ENCODE peak calls at places on chromosomes 11 and 22, in six cellular contexts. P is cardiac fibroblast, H is GM12865, D is AG04450, J is right lobe of liver, L is uterus. B is an unnamed sample.

GRCh38 chr11:100273066-100273815 is 413.8 kb upstream of the ARHGAP42 start:
- DNase-seq in L (no peak), J (peak), P (no peak), D (no peak), H (no peak), B (no peak)

GRCh38 chr11:104967493-104968364 is 645 bp downstream of the CASP4 start:
- DNase-seq in L (no peak), H (no peak), P (peak), D (no peak), J (no peak), B (no peak)

GRCh38 chr11:99200720-99201119 is 180.0 kb downstream of the CNTN5 start:
- DNase-seq in L (no peak), H (no peak), P (no peak), J (no peak), D (no peak), B (no peak)

GRCh38 chr22:31895317-31896133 is 48.8 kb upstream of the YWHAH start:
- DNase-seq in J (no peak), P (peak), D (no peak), H (no peak), L (no peak), B (no peak)

GRCh38 chr11:120858740-120859139 is 165.2 kb upstream of the TBCEL start:
- DNase-seq in L (no peak), P (peak), D (no peak), H (no peak), J (no peak), B (no peak)

GRCh38 chr11:11083441-11083840 is 225.6 kb upstream of the ZBED5 start:
- DNase-seq in P (no peak), L (no peak), J (no peak), D (no peak), H (no peak), B (no peak)

GRCh38 chr22:29003975-29004646 is 57.5 kb downstream of the C22orf31 start:
- DNase-seq in P (no peak), H (no peak), L (no peak), D (no peak), J (no peak), B (no peak)

GRCh38 chr11:128814856-128815705 is 52.0 kb downstream of the KCNJ1 start:
- DNase-seq in H (no peak), P (peak), L (peak), J (no peak), D (peak), B (no peak)

GRCh38 chr11:17263803-17264202 is 12.7 kb upstream of the NUCB2 start:
- DNase-seq in J (no peak), H (no peak), D (no peak), L (no peak), P (no peak), B (no peak)

GRCh38 chr11:58222730-58223129 is 6.0 kb downstream of the OR10Q1 start:
- DNase-seq in H (no peak), D (no peak), L (no peak), J (no peak), P (no peak), B (no peak)

GRCh38 chr11:94100253-94100652 is 28.4 kb upstream of the PANX1 start:
- DNase-seq in D (no peak), J (no peak), P (no peak), H (no peak), L (no peak), B (no peak)

GRCh38 chr11:117072517-117073218 is 25.6 kb downstream of the SIK3 start:
- DNase-seq in P (peak), L (no peak), J (no peak), H (peak), D (peak), B (no peak)

GRCh38 chr11:18235394-18235926 is 1.1 kb downstream of the SAA4 start:
- DNase-seq in P (no peak), D (no peak), H (no peak), L (no peak), J (no peak), B (no peak)

GRCh38 chr11:33507967-33508366 is 192.7 kb downstream of the C11orf91 start:
- DNase-seq in L (no peak), D (no peak), H (no peak), J (no peak), P (peak), B (no peak)

GRCh38 chr11:12975149-12975548 is 34.0 kb upstream of the RASSF10 start:
- DNase-seq in D (no peak), J (no peak), P (peak), H (no peak), L (no peak), B (no peak)

GRCh38 chr11:102560555-102561011 is 30.0 kb upstream of the MMP7 start:
- DNase-seq in H (peak), L (no peak), J (no peak), D (peak), P (peak), B (no peak)

GRCh38 chr22:35023692-35024363 is 42.1 kb upstream of the ISX start:
- DNase-seq in L (peak), H (peak), D (no peak), P (peak), J (peak), B (peak)

GRCh38 chr11:66050581-66051231 is 1.5 kb upstream of the SF3B2 start:
- DNase-seq in D (no peak), P (no peak), H (no peak), L (no peak), J (no peak), B (no peak)

GRCh38 chr11:18171377-18172000 is 1.1 kb upstream of the MRGPRX4 start:
- DNase-seq in J (peak), D (no peak), L (no peak), P (peak), H (peak), B (no peak)

GRCh38 chr11:17206448-17206847 is 1.3 kb downstream of the PIK3C2A start:
- DNase-seq in D (no peak), H (no peak), P (no peak), L (no peak), J (no peak), B (no peak)

GRCh38 chr11:126123686-126124085 is 61.0 kb upstream of the CDON start:
- DNase-seq in D (no peak), L (no peak), H (no peak), J (no peak), P (peak), B (no peak)

GRCh38 chr22:19942886-19943664 is 1.5 kb upstream of the TXNRD2 start:
- DNase-seq in P (peak), H (no peak), L (peak), J (peak), D (no peak), B (peak)

GRCh38 chr22:50600967-50601668 is 525 bp downstream of the MAPK8IP2 start:
- DNase-seq in L (no peak), J (no peak), P (no peak), D (no peak), H (no peak), B (peak)

GRCh38 chr11:12725863-12726666 is 51.8 kb downstream of the TEAD1 start:
- DNase-seq in L (no peak), J (no peak), P (peak), D (no peak), H (peak), B (no peak)

GRCh38 chr11:123300874-123301695 is 106.0 kb upstream of the CLMP start:
- DNase-seq in D (peak), L (no peak), J (no peak), P (peak), H (peak), B (no peak)

GRCh38 chr11:76794371-76795284 is 11.5 kb downstream of the TSKU start:
- DNase-seq in P (no peak), D (no peak), H (no peak), J (no peak), L (peak), B (no peak)

GRCh38 chr22:50009765-50010675 is 2.5 kb downstream of the IL17REL start:
- DNase-seq in J (peak), P (no peak), H (no peak), D (no peak), L (no peak), B (no peak)

GRCh38 chr11:116199182-116199581 is 573.6 kb downstream of the BUD13 start:
- DNase-seq in P (no peak), D (no peak), J (no peak), L (no peak), H (no peak), B (no peak)

DNA sequence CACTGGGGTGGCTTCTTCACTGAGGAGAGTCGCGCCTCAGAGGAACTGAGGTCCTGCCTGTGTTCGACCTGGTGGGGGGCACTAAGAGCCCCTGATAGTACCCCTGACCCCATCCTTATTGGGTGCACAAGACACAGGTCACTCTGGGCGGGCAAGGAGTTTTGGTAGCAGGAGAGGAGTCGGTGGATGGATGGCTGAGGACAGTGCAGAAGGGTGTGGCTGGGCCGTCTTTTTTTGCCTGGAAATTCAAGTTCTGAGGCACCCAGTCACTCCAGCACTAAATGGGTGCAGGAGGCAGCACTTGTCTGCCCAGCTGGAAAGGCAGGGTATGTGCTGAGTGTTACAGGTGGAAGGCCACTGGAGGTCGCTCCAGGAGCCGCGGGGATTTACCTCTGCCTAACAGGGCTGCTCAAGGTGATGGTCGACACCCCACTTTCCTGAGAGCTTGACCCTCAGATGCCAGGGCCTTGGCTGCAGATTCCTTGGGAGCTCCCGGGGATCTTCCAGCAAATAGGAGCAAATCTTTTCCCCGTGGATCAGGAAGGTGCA is 960 bp downstream of the TSSC4 start:
- DNase-seq in H (no peak), D (no peak), P (no peak), L (no peak), J (no peak), B (no peak)
- TF ChIP-seq CTCF in H (peak), D (no peak), P (no peak), L (no peak), J (no peak), B (no peak)

GRCh38 chr11:64843971-64844329 is 503 bp downstream of the CDC42BPG start:
- DNase-seq in L (no peak), D (no peak), P (no peak), H (no peak), J (no peak), B (no peak)
- H3K4me3 ChIP-seq in L (peak), D (no peak), P (no peak), H (no peak), J (peak), B (peak)

GRCh38 chr11:20336056-20336455 is 27.5 kb upstream of the HTATIP2 start:
- DNase-seq in J (no peak), L (no peak), P (no peak), H (no peak), D (no peak), B (no peak)

GRCh38 chr11:20342347-20343279 is 20.9 kb upstream of the HTATIP2 start:
- DNase-seq in J (no peak), D (no peak), L (no peak), P (no peak), H (no peak), B (no peak)

DNA sequence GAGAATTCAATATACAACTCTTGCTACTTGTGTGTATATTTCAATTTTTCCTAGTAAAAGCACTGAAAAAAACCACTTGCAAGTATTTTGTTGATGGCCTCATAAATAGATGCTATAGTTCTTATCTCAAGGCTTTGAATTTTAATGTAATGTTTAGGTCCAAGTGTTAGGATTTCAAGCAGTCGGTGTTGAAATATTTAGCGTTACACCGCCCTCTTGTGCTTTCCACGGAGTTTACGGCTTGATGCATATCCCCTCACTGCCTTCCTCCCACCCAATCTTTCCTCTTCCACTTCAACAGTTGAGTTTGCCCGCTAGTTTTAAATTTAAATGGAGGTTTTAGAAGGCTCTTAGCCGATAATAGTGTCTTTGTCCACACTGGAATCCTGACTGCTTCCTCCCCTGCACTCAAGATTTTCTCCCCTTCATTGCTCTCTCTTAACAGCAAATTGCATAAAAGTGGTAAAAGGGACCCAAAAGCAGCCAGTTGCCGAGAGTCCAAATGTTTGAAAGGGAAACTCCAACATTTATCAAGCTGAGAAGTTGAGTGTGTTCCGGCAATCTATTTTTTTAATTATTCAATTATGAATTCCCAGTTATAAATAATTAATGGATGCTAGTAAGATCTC is 25.9 kb upstream of the HTATIP2 start:
- DNase-seq in P (peak), J (no peak), H (peak), D (no peak), L (no peak), B (no peak)
- TF ChIP-seq CTCF in P (peak), J (peak), H (peak), D (peak), L (no peak), B (no peak)

GRCh38 chr22:37421468-37421877 is 5.8 kb downstream of the ELFN2 start:
- DNase-seq in L (no peak), D (no peak), J (no peak), H (no peak), P (no peak), B (no peak)

GRCh38 chr22:37419916-37420655 is 7.2 kb downstream of the ELFN2 start:
- DNase-seq in D (no peak), H (peak), L (no peak), J (no peak), P (no peak), B (no peak)

GRCh38 chr22:37419370-37419915 is 7.8 kb downstream of the ELFN2 start:
- DNase-seq in J (no peak), P (no peak), H (no peak), D (no peak), L (no peak), B (no peak)

GRCh38 chr22:37418627-37419369 is 8.5 kb downstream of the ELFN2 start:
- DNase-seq in D (no peak), J (no peak), P (no peak), H (no peak), L (no peak), B (no peak)

DNA sequence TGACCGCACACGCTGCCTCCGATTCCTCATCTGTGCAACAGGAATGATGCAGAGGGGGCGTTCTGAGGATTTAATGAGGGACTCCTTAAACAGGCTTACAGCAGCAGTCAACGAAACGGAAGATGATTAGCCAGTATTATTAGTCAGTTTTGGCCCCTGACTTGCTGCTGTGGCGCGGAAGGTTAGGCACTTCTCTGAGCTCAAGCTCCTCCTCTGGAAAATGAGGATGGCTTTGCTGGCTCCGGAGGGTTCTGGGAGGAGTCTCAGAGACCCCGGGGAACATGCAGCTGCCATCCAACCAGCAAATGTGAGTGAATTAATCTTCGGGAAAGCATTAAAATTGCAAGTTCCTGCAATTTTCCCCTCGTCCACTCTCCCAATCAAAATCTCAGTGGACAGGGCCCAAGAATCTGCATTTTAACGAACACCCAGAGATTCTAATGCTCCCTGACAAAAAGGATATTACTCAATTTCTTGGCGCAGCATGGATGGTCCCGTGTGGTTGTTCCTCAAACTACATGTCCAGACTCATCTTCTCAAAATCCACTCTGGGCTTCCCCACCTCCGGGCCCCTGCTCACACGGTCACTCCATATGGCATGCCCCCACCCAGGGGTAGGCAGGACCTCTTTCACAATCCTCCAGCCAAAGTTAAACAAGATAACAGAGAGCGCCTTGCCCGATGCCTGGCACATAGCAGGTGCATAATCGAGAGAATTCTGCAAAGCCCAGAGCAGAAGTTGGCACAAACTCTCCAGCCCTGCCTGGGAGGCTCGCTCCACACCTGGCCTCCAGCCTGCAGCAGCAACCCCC is 6.4 kb downstream of the ELFN2 start:
- DNase-seq in L (no peak), D (no peak), P (peak), H (no peak), J (no peak), B (no peak)
- H3K4me3 ChIP-seq in L (no peak), D (peak), P (peak), H (no peak), J (no peak), B (no peak)

DNA sequence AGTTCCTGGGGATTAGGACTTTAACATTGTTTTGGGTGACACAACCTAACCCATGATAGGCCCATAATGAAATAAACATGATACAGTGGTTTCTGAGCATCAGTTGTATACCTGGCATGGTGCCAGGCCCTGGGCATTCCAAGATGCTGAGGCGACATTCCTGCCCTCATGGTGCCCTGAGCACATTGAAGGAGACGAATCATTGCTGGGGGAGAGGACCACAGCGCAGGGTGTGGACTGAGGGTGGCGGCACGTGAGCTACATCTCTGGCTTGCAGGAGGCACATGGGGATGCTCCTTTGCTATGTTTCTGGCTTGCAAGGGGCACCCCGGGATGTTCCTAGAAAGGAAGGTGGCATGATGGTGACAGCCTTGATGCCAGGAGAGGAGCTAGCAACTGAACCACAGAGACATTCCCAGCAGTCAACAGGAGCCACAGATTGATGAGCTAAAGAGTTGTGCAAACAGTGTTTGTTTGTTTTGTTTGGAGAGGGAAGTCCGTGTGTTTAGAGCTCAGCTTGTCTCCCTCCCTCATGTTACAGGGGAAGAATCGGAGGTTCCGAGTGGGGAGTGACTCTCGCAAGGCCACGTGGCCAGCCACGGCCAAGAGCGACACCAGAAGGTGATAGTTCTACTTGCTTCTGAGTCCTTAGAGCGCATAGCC is 106.4 kb downstream of the MIAT start:
- DNase-seq in H (no peak), D (no peak), L (peak), J (no peak), P (peak), B (no peak)
- TF ChIP-seq CTCF in H (no peak), D (no peak), L (no peak), J (no peak), P (no peak), B (no peak)

DNA sequence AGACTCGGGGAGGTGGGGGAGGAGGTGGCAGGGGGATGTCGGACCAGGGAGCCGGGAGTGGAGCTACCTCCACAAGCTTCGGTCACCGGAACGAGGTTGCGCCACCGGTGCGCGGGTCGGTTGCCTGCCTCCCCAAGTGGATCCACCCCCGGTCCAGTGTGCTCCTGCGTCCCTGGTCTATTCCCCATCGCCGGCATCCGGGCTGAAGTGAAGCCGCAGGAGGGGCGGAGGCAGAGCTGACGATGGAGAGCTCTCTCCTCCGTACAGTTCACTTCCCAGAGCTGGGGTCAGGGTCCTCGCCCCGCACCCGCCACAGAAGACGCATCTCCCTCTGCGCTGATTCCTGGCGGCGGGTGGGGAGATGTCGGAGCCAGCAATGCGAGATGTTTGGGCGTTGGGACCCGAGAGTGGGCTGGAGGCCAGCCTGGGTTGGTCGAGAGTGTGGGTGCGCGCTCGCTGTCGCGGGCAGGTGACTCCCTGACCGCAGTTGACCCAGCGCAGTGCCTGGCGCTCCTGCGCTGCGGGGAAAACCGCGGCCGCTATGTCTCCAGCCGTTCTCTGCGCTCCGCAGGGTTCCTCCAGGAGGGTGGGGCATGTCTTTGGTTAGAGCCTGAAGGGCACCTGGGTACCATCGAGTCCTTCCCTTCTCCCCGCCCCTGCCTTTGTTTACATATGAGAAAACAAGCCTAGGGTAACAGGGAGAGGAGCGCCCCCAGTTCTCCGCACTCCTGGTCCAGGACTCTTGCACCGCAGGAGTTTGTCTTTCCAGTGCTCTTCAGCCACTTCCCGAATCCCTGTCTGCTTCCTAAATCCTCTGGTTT is 1.7 kb downstream of the C11orf96 start:
- DNase-seq in H (no peak), L (no peak), D (no peak), P (peak), J (no peak), B (no peak)
- H3K4me3 ChIP-seq in H (no peak), L (peak), D (peak), P (peak), J (peak), B (no peak)

GRCh38 chr11:57205046-57205671 is 23.4 kb downstream of the LRRC55 start:
- DNase-seq in D (no peak), H (no peak), L (no peak), J (no peak), P (peak), B (no peak)
- TF ChIP-seq CTCF in D (peak), H (no peak), L (no peak), J (peak), P (no peak), B (no peak)

B was measured in mucosa of descending colon.